ENCODE peak calls at places on chromosomes 7 and 10, in ten cellular contexts. H, Z, L, X, F, O, N, V, E and U are unnamed samples.

GRCh38 chr7:99410635-99411034 is 1.9 kb downstream of the BUD31 start:
- DNase-seq in H (no peak), Z (no peak), L (no peak), X (no peak), F (no peak), O (no peak), N (no peak), V (no peak), E (no peak), U (no peak)

GRCh38 chr7:141737118-141737835 is 881 bp upstream of the SSBP1 start:
- DNase-seq in H (peak), Z (peak), L (peak), X (no peak), F (peak), O (no peak), N (peak), V (peak), E (no peak), U (no peak)

GRCh38 chr7:27462575-27463270 is 200.0 kb downstream of the HIBADH start:
- DNase-seq in H (no peak), Z (no peak), L (peak), X (no peak), F (no peak), O (peak), N (no peak), V (no peak), E (no peak), U (no peak)

GRCh38 chr7:150941983-150942590 is 36.0 kb downstream of the KCNH2 start:
- DNase-seq in H (peak), Z (no peak), L (no peak), X (no peak), F (no peak), O (peak), N (no peak), V (no peak), E (no peak), U (no peak)

GRCh38 chr7:18425227-18425626 is 70.3 kb upstream of the HDAC9 start:
- DNase-seq in H (no peak), Z (no peak), L (no peak), X (no peak), F (no peak), O (no peak), N (no peak), V (no peak), E (no peak), U (no peak)

GRCh38 chr10:103636492-103636891 is 143.0 kb downstream of the NEURL1 start:
- DNase-seq in H (no peak), Z (no peak), L (peak), X (no peak), F (no peak), O (no peak), N (no peak), V (no peak), E (no peak), U (peak)

GRCh38 chr7:82443044-82443800 is at the start of gene CACNA2D1:
- DNase-seq in H (no peak), Z (no peak), L (peak), X (peak), F (no peak), O (peak), N (no peak), V (no peak), E (no peak), U (peak)

GRCh38 chr10:69479241-69479730 is 28.0 kb downstream of the TSPAN15 start:
- DNase-seq in H (no peak), Z (no peak), L (no peak), X (no peak), F (no peak), O (peak), N (no peak), V (peak), E (no peak), U (peak)

GRCh38 chr7:43077732-43078391 is 34.6 kb upstream of the HECW1 start:
- DNase-seq in H (no peak), Z (no peak), L (peak), X (peak), F (no peak), O (no peak), N (peak), V (no peak), E (no peak), U (peak)

GRCh38 chr10:127398140-127398966 is 150.8 kb upstream of the NPS start:
- DNase-seq in H (no peak), Z (no peak), L (peak), X (no peak), F (no peak), O (no peak), N (no peak), V (no peak), E (no peak), U (no peak)

GRCh38 chr7:127821146-127821545 is 169.2 kb downstream of the SND1 start:
- DNase-seq in H (no peak), Z (no peak), L (no peak), X (no peak), F (no peak), O (no peak), N (no peak), V (no peak), E (no peak), U (no peak)

GRCh38 chr7:101116898-101117297 is 10.0 kb upstream of the SERPINE1 start:
- DNase-seq in H (no peak), Z (no peak), L (no peak), X (no peak), F (no peak), O (no peak), N (no peak), V (no peak), E (no peak), U (no peak)

GRCh38 chr10:84224411-84225028 is 824 bp downstream of the LRIT2 start:
- DNase-seq in H (no peak), Z (no peak), L (no peak), X (peak), F (no peak), O (no peak), N (no peak), V (no peak), E (no peak), U (no peak)

GRCh38 chr10:62635127-62635526 is 169.4 kb upstream of the ADO start:
- DNase-seq in H (no peak), Z (no peak), L (no peak), X (no peak), F (no peak), O (no peak), N (no peak), V (no peak), E (no peak), U (no peak)

GRCh38 chr10:57979466-57979865 is 288.2 kb downstream of the IPMK start:
- DNase-seq in H (no peak), Z (no peak), L (peak), X (no peak), F (no peak), O (no peak), N (no peak), V (no peak), E (no peak), U (no peak)

GRCh38 chr7:1380821-1381580 is 78.3 kb downstream of the MICALL2 start:
- DNase-seq in H (no peak), Z (no peak), L (no peak), X (no peak), F (no peak), O (no peak), N (no peak), V (no peak), E (no peak), U (no peak)

DNA sequence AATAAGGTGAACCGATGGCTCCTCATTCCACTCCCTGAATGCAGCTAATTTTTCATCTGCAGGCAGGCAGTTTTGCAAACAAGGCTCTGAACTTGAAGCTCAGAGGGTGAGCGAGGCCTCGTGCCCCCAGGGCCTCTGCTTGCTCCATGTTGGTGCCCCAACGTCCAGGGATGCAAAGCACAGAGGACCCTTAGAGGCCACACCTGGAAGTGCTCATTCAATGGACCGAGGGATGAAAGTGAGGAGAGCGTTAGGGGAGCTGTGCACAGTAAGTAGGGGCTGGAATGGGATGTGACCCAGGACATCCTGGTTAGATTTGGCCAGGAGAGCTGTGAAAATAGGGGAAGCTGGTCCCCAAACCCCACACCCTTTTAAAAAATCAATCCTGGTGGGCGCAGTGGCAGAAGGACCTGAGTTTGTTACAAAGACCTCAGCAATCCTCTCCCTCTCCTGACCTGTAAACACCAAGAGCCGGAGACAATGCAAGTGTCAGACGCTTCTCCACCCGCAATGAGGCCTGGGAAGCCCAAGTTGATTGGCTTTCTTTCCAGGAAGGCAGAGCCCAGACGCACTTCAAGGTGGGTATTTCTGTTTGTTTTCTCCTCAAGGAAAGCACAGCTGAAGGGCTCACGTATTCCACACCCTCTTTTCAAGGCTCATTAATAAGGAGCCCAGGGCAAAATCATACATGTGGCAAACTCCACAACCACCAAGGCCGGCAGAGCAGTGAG is 14.0 kb upstream of the CXCL12 start:
- DNase-seq in H (no peak), Z (no peak), L (no peak), X (no peak), F (no peak), O (no peak), N (no peak), V (no peak), E (no peak), U (no peak)
- TF ChIP-seq CTCF in H (no peak), Z (no peak), L (no peak), X (no peak), F (no peak), O (no peak), N (no peak), V (no peak), E (no peak), U (peak)

DNA sequence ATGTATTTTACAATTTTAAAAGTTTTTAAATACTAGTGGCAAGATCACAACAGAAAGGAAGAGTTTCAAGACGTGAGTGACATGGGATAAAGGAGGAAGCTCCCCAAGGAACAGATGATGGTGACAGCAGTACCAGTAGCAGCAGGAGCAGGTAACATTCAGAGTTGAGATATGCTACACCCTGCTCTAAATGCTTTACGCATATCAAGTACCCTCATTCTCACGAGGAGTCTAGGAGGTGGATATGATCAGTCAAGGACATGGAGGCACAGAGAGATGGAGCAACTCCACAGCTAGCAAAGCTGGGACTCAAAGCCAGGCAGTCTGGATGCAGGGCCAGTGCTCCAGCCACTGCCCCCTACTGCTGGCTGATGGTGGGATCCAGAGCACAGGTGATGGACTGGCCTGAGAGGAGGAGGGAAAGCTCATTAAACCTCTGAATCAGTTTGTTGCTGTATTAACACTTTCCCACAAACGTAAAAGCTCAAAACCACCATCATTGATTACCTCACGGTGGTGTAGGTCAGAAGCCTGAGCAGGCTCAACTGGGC is 17.5 kb downstream of the RP9 start:
- DNase-seq in H (no peak), Z (no peak), L (no peak), X (no peak), F (no peak), O (no peak), N (no peak), V (no peak), E (no peak), U (no peak)
- TF ChIP-seq CTCF in H (no peak), Z (no peak), L (no peak), X (no peak), F (no peak), O (no peak), N (no peak), V (no peak), E (no peak), U (no peak)

GRCh38 chr10:70930251-70931000 is 42.1 kb upstream of the PCBD1 start:
- DNase-seq in H (no peak), Z (no peak), L (no peak), X (no peak), F (no peak), O (no peak), N (no peak), V (no peak), E (no peak), U (no peak)

GRCh38 chr10:70932415-70933196 is 44.2 kb upstream of the PCBD1 start:
- DNase-seq in H (no peak), Z (no peak), L (peak), X (no peak), F (no peak), O (no peak), N (no peak), V (peak), E (no peak), U (no peak)

GRCh38 chr10:70934701-70935100 is 46.3 kb upstream of the PCBD1 start:
- DNase-seq in H (no peak), Z (no peak), L (no peak), X (no peak), F (no peak), O (no peak), N (no peak), V (no peak), E (no peak), U (no peak)

GRCh38 chr10:70928140-70928539 is 39.8 kb upstream of the PCBD1 start:
- DNase-seq in H (no peak), Z (no peak), L (no peak), X (no peak), F (no peak), O (no peak), N (no peak), V (no peak), E (no peak), U (no peak)

GRCh38 chr10:70931168-70931805 is 42.9 kb upstream of the PCBD1 start:
- DNase-seq in H (no peak), Z (no peak), L (no peak), X (no peak), F (no peak), O (no peak), N (no peak), V (no peak), E (no peak), U (no peak)
- TF ChIP-seq CTCF in H (no peak), Z (no peak), L (no peak), X (no peak), F (no peak), O (no peak), N (no peak), V (no peak), E (no peak), U (no peak)

GRCh38 chr7:73823873-73824597 is 6.8 kb upstream of the CLDN4 start:
- DNase-seq in H (no peak), Z (no peak), L (no peak), X (no peak), F (no peak), O (no peak), N (peak), V (no peak), E (no peak), U (no peak)
- TF ChIP-seq CTCF in H (no peak), Z (no peak), L (no peak), X (no peak), F (no peak), O (no peak), N (no peak), V (no peak), E (no peak), U (no peak)

GRCh38 chr10:122222638-122223037 is 48.5 kb upstream of the BTBD16 start:
- DNase-seq in H (no peak), Z (no peak), L (no peak), X (no peak), F (no peak), O (no peak), N (no peak), V (no peak), E (no peak), U (no peak)

GRCh38 chr10:122227754-122228153 is 43.3 kb upstream of the BTBD16 start:
- DNase-seq in H (no peak), Z (no peak), L (no peak), X (no peak), F (no peak), O (no peak), N (no peak), V (no peak), E (no peak), U (no peak)

GRCh38 chr10:122224159-122224558 is 46.9 kb upstream of the BTBD16 start:
- DNase-seq in H (no peak), Z (no peak), L (no peak), X (no peak), F (no peak), O (no peak), N (no peak), V (no peak), E (no peak), U (no peak)

GRCh38 chr10:122221958-122222357 is 49.1 kb upstream of the BTBD16 start:
- DNase-seq in H (no peak), Z (no peak), L (no peak), X (no peak), F (no peak), O (no peak), N (no peak), V (no peak), E (no peak), U (no peak)

GRCh38 chr10:122225324-122225723 is 45.8 kb upstream of the BTBD16 start:
- DNase-seq in H (no peak), Z (no peak), L (no peak), X (no peak), F (no peak), O (no peak), N (no peak), V (no peak), E (no peak), U (no peak)
- TF ChIP-seq CTCF in H (no peak), Z (no peak), L (no peak), X (no peak), F (no peak), O (no peak), N (no peak), V (no peak), E (no peak), U (no peak)

GRCh38 chr10:586151-586550 is 103.3 kb downstream of the DIP2C start:
- DNase-seq in H (no peak), Z (no peak), L (no peak), X (no peak), F (no peak), O (no peak), N (no peak), V (no peak), E (no peak), U (no peak)

GRCh38 chr10:586716-587115 is 102.8 kb downstream of the DIP2C start:
- DNase-seq in H (no peak), Z (no peak), L (no peak), X (no peak), F (no peak), O (no peak), N (no peak), V (no peak), E (no peak), U (no peak)

GRCh38 chr10:590721-591120 is 98.7 kb downstream of the DIP2C start:
- DNase-seq in H (no peak), Z (no peak), L (no peak), X (no peak), F (no peak), O (no peak), N (no peak), V (no peak), E (no peak), U (no peak)

GRCh38 chr10:589961-590680 is 99.3 kb downstream of the DIP2C start:
- DNase-seq in H (no peak), Z (no peak), L (no peak), X (no peak), F (no peak), O (no peak), N (no peak), V (no peak), E (no peak), U (no peak)

GRCh38 chr10:588246-589165 is 101.0 kb downstream of the DIP2C start:
- DNase-seq in H (no peak), Z (no peak), L (peak), X (peak), F (no peak), O (peak), N (no peak), V (no peak), E (no peak), U (no peak)
- TF ChIP-seq CTCF in H (no peak), Z (no peak), L (peak), X (no peak), F (no peak), O (peak), N (peak), V (no peak), E (no peak), U (no peak)

DNA sequence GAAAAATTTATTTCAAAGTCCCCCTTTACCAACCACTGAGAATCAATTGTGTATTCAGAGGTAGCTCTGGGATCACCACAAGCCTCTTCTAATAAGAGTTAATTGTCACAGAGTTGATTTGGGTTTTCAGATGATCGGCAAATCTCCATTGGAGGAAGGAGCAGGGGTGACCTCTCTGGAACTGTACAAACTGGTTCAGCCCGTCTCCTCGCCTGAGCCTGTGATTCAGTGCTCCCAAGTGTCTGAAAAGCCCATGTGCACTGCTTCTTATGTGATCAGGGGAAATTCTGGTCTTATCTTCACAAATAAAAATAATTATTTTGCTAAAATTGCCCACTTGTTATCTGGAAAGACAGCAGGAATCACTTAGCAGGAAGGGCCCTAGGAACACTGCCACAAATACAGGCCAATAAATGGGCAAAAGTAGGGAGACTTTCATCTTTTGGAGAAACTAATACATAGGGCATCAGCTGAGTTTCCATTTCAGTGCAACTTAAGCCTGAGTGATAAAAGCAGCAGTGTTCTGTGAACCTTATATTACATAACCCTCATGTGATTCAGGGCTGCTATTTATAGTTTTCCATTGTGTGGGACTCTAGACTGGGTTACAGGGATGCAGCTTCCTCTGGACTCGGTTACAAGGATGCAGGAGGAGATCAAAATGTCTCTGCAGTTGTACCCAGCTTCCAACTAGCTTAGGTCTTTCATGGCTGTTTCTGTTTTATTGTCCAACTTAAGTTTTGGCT is 32.3 kb downstream of the CDK1 start:
- DNase-seq in H (no peak), Z (no peak), L (peak), X (no peak), F (no peak), O (peak), N (no peak), V (no peak), E (no peak), U (no peak)
- TF ChIP-seq CTCF in H (no peak), Z (no peak), L (no peak), X (no peak), F (no peak), O (no peak), N (no peak), V (no peak), E (no peak), U (no peak)

DNA sequence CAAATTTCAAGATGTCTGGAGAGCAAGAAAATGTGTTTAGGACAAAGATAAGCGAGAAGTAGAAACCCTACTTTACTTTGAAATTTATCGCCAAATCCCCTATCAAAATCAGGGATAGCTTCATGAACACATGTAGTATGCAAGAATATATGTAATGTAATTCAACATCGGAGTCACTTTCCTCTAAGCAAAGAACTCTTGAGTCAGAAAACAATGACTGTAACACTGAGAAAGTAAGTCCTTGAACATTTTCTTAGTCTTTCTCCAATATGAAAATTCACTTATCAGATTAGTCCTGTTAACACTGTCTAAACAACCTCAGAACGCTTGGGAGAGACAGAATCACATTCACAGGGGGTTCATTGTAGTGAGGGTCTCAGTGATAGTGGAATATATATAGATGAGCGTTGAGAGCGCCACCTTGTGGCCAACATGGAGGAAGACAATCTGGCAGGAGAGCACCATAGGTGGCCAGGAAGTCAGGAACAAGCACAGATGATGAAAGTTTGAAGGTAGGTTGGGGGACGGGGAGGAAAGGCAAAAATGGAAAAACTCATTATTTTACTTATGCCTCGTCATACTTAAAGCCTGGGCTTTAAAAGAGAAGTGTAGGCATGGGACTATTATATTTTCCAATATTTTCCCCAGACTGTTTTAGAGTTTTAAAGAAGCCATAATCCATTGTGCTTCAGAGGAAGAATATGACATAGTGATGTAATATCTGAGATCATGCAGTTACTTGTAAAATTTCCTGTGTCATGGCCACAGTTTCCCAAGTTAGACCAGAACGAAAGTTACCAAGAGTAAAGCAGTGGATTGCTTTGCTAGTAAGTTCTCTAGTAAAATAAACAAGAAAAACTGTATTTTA is 115.5 kb upstream of the GNAI1 start:
- DNase-seq in H (peak), Z (no peak), L (peak), X (peak), F (peak), O (peak), N (peak), V (peak), E (no peak), U (peak)
- TF ChIP-seq CTCF in H (peak), Z (peak), L (peak), X (peak), F (peak), O (peak), N (peak), V (peak), E (peak), U (peak)